ENCODE peak calls at places on chromosomes 12 and 14, in six cellular contexts. X, C, S, G, B and Q are unnamed samples.

GRCh38 chr12:116820077-116820656 is 61.1 kb downstream of the HRK start:
- DNase-seq in G (peak; percentile 25), C (no peak), X (no peak), S (no peak), B (no peak), Q (no peak)

GRCh38 chr12:101891462-101891971 is 14.1 kb downstream of the DRAM1 start:
- DNase-seq in X (peak; percentile 95), G (peak; percentile 96), S (peak; percentile 18), C (no peak), B (no peak), Q (no peak)

GRCh38 chr14:58772814-58773620 is 135.3 kb downstream of the DACT1 start:
- DNase-seq in G (peak; percentile 56), B (no peak), X (peak; percentile 15), C (peak; percentile 38), S (no peak), Q (no peak)

GRCh38 chr14:94019329-94019728 is 6.8 kb upstream of the OTUB2 start:
- DNase-seq in S (peak; percentile 84), X (no peak), G (no peak), B (no peak), C (no peak), Q (no peak)

GRCh38 chr12:30796891-30797371 is 42.2 kb upstream of the CAPRIN2 start:
- DNase-seq in C (peak; percentile 66), S (peak; percentile 11), B (peak; percentile 66), G (peak; percentile 50), X (peak; percentile 47), Q (no peak)

GRCh38 chr12:51217133-51217967 is 512 bp downstream of the POU6F1 start:
- DNase-seq in S (peak; percentile 23), B (peak; percentile 75), C (peak; percentile 73), G (peak; percentile 44), X (no peak), Q (peak; percentile 31)

GRCh38 chr12:123142518-123142840 is 8.4 kb downstream of the PITPNM2 start:
- DNase-seq in X (no peak), B (no peak), C (no peak), G (no peak), S (no peak), Q (no peak)

GRCh38 chr14:22432348-22432976 is 156.6 kb downstream of the DAD1 start:
- DNase-seq in G (peak; percentile 93), B (no peak), X (peak; percentile 84), C (no peak), S (no peak), Q (no peak)

GRCh38 chr12:103803847-103804246 is 37.2 kb downstream of the NT5DC3 start:
- DNase-seq in G (no peak), S (no peak), C (no peak), X (no peak), B (no peak), Q (no peak)

GRCh38 chr12:97404549-97404948 is 58.1 kb upstream of the RMST start:
- DNase-seq in S (peak; percentile 66), G (peak; percentile 24), B (peak; percentile 62), C (peak; percentile 75), X (peak; percentile 6), Q (peak; percentile 38)

GRCh38 chr12:30748150-30748549 is 6.6 kb downstream of the CAPRIN2 start:
- DNase-seq in X (no peak), G (no peak), B (no peak), C (no peak), S (no peak), Q (no peak)

GRCh38 chr12:112617191-112617505 is 174.4 kb upstream of the RPH3A start:
- DNase-seq in S (no peak), C (no peak), G (no peak), B (no peak), X (no peak), Q (no peak)

GRCh38 chr12:112616469-112617190 is 174.9 kb upstream of the RPH3A start:
- DNase-seq in S (no peak), C (peak; percentile 83), G (no peak), B (peak; percentile 65), X (no peak), Q (no peak)
- H3K14ac ChIP-seq in S (no peak overlapping the region), C (peak overlapping the region; percentile 67), G (no peak overlapping the region), B (no peak overlapping the region), X (no peak overlapping the region), Q (no peak overlapping the region)

GRCh38 chr12:112029326-112029725 is 16.1 kb downstream of the ERP29 start:
- DNase-seq in B (no peak), G (no peak), C (no peak), S (no peak), X (no peak), Q (no peak)
- H4K91ac ChIP-seq in B (no peak overlapping the region), G (no peak overlapping the region), C (no peak overlapping the region), S (no peak overlapping the region), X (no peak overlapping the region), Q (no peak overlapping the region)

DNA sequence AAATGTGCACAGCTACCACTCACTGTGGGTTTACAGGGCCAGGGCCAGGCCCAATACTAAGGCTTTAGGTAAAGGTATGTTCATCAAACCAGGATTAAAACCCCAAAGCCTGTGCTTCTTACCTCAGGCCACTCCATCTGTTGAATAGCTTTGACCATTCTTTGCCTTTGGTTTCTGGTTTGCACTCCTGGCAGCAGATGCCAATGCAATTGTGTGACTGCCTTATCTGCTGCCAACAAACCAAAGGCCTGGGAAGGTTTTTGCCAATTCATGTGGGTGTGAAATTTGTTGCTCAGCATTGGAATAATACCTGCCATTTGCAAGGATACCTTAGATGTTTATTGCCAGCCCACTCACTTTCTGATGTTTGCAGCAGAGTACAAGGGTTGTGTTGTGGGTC is 221.6 kb downstream of the C12orf75 start:
- DNase-seq in C (no peak), G (no peak), X (no peak), B (no peak), S (no peak), Q (no peak)
- H3K14ac ChIP-seq in C (no peak overlapping the region), G (no peak overlapping the region), X (no peak overlapping the region), B (no peak overlapping the region), S (no peak overlapping the region), Q (no peak overlapping the region)

GRCh38 chr14:68894123-68894522 is 85.0 kb downstream of the ACTN1 start:
- DNase-seq in S (no peak), C (no peak), B (no peak), G (no peak), X (peak; percentile 31), Q (no peak)

GRCh38 chr14:68893566-68893965 is 85.5 kb downstream of the ACTN1 start:
- DNase-seq in X (no peak), B (no peak), S (no peak), G (no peak), C (no peak), Q (no peak)

GRCh38 chr14:68895304-68895703 is 83.8 kb downstream of the ACTN1 start:
- DNase-seq in B (no peak), G (no peak), C (no peak), X (no peak), S (no peak), Q (no peak)

GRCh38 chr14:68896132-68896531 is 83.0 kb downstream of the ACTN1 start:
- DNase-seq in B (no peak), S (no peak), G (no peak), X (no peak), C (no peak), Q (no peak)

DNA sequence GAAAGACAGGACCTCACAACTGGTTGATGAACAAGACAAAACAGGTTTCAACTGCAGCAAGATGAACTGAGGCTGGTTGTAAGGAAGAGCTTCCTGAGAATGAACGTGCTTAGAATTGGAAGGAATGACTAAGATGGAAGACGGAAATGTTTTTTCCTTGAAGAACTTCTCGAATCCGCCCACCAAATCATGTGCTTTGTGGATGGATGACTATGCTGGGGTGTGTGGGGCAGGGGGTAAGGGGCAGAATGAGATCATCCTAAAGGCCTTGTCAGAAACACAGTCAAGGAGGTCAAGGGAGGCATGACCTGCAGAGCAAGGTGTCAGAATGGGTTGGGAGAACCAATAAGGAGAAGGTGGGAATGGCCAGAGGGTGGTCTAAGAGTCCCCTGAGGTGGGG is 84.3 kb downstream of the ACTN1 start:
- DNase-seq in B (no peak), G (peak; percentile 58), X (peak; percentile 76), C (no peak), S (no peak), Q (no peak)
- H4K91ac ChIP-seq in B (no peak overlapping the region), G (no peak overlapping the region), X (no peak overlapping the region), C (no peak overlapping the region), S (no peak overlapping the region), Q (no peak overlapping the region)